ENCODE peak calls at places on chromosomes 6 and 20, in nine cellular contexts. D is adipocyte; R is posterior cingulate gyrus; Q is NCI-H1694 treated with DMSO at 0.1 percent for 48 hours; O is mucosa of descending colon; Y is spleen; S is breast epithelium; J is stimulated activated CD4-positive, alpha-beta T cell treated with anti-CD3 and anti-CD28 coated beads, Interleukin-4, amount 100 ng/mL, for 24 hours; N is omental fat pad. U is an unnamed sample.

GRCh38 chr6:24274441-24275083 is 83.3 kb downstream of the DCDC2 start:
- DNase-seq in D (peak; percentile 76), R (no peak), Q (peak; percentile 14), O (no peak), Y (no peak), S (no peak), J (no peak), N (no peak), U (peak; percentile 9)

GRCh38 chr6:112183271-112183671 is 71.1 kb downstream of the LAMA4 start:
- DNase-seq in D (peak; percentile 43), R (no peak), Q (no peak), O (no peak), Y (no peak), S (no peak), J (no peak), N (no peak), U (peak; percentile 46)

GRCh38 chr6:69398311-69398710 is 398.5 kb downstream of the LMBRD1 start:
- DNase-seq in D (no peak), R (no peak), Q (no peak), O (no peak), Y (no peak), S (no peak), J (no peak), N (no peak), U (no peak)

GRCh38 chr6:30814137-30815084 is 69.9 kb upstream of the DDR1 start:
- DNase-seq in D (peak; percentile 67), R (no peak), Q (no peak), O (no peak), Y (peak; percentile 82), S (no peak), J (peak; percentile 83), N (peak; percentile 46), U (peak; percentile 86)

GRCh38 chr6:162621246-162621645 is 106.3 kb downstream of the PRKN start:
- DNase-seq in D (no peak), R (no peak), Q (no peak), O (no peak), Y (no peak), S (no peak), J (no peak), N (no peak), U (no peak)

GRCh38 chr6:168525114-168525513 is 84.1 kb downstream of the SMOC2 start:
- DNase-seq in D (no peak), R (no peak), Q (no peak), O (no peak), Y (peak; percentile 59), S (no peak), J (no peak), N (no peak), U (no peak)

GRCh38 chr6:159594106-159594749 is 98.8 kb downstream of the SOD2 start:
- DNase-seq in D (peak; percentile 30), R (no peak), Q (no peak), O (no peak), Y (no peak), S (no peak), J (no peak), N (no peak), U (peak; percentile 73)

GRCh38 chr20:23298155-23298554 is 52.4 kb upstream of the NXT1 start:
- DNase-seq in D (no peak), R (no peak), Q (no peak), O (no peak), Y (no peak), S (no peak), J (no peak), N (no peak), U (peak; percentile 1)

GRCh38 chr6:13462380-13463326 is 24.7 kb downstream of the GFOD1 start:
- DNase-seq in D (peak; percentile 47), R (no peak), Q (no peak), O (no peak), Y (no peak), S (no peak), J (no peak), N (no peak), U (no peak)

GRCh38 chr6:31004285-31004684 is 6.0 kb upstream of the MUC22 start:
- DNase-seq in D (no peak), R (no peak), Q (no peak), O (no peak), Y (no peak), S (no peak), J (peak; percentile 6), N (no peak), U (no peak)

GRCh38 chr20:1998715-1999114 is 4.9 kb upstream of the PDYN start:
- DNase-seq in D (no peak), R (no peak), Q (no peak), O (no peak), Y (no peak), S (no peak), J (no peak), N (no peak), U (no peak)

GRCh38 chr20:40016884-40017283 is 672.2 kb downstream of the MAFB start:
- DNase-seq in D (no peak), R (no peak), Q (no peak), O (no peak), Y (no peak), S (no peak), J (no peak), N (no peak), U (no peak)

GRCh38 chr6:2244261-2245102 is 923 bp downstream of the GMDS start:
- DNase-seq in D (no peak), R (no peak), Q (no peak), O (no peak), Y (no peak), S (no peak), J (no peak), N (no peak), U (no peak)

GRCh38 chr20:47748851-47749250 is 36.4 kb downstream of the SULF2 start:
- DNase-seq in D (no peak), R (no peak), Q (no peak), O (no peak), Y (no peak), S (no peak), J (no peak), N (no peak), U (no peak)

GRCh38 chr6:6680524-6680923 is 92.0 kb downstream of the LY86 start:
- DNase-seq in D (peak; percentile 53), R (no peak), Q (peak; percentile 36), O (no peak), Y (no peak), S (no peak), J (no peak), N (no peak), U (no peak)

GRCh38 chr6:149566372-149567193 is at the start of gene GINM1:
- DNase-seq in D (peak; percentile 70), R (peak; percentile 89), Q (no peak), O (peak; percentile 75), Y (peak; percentile 91), S (peak; percentile 63), J (peak; percentile 56), N (peak; percentile 34), U (peak; percentile 48)

GRCh38 chr20:62205618-62206387 is 14.3 kb downstream of the HRH3 start:
- DNase-seq in D (no peak), R (peak; percentile 76), Q (no peak), O (peak; percentile 15), Y (peak; percentile 72), S (no peak), J (no peak), N (no peak), U (no peak)

GRCh38 chr6:45541934-45542333 is 164.2 kb upstream of the SUPT3H start:
- DNase-seq in D (no peak), R (no peak), Q (no peak), O (no peak), Y (no peak), S (no peak), J (no peak), N (no peak), U (no peak)

GRCh38 chr20:17507032-17507431 is 24.1 kb downstream of the BFSP1 start:
- DNase-seq in D (no peak), R (no peak), Q (no peak), O (no peak), Y (no peak), S (no peak), J (no peak), N (no peak), U (no peak)

GRCh38 chr20:49608752-49609670 is 41.1 kb upstream of the PTGIS start:
- DNase-seq in D (peak; percentile 82), R (peak; percentile 92), Q (peak; percentile 46), O (peak; percentile 76), Y (peak; percentile 93), S (peak; percentile 79), J (peak; percentile 80), N (no peak), U (peak; percentile 59)

GRCh38 chr6:73391735-73392134 is 2.9 kb upstream of the DDX43 start:
- DNase-seq in D (no peak), R (no peak), Q (no peak), O (no peak), Y (no peak), S (no peak), J (no peak), N (no peak), U (no peak)

GRCh38 chr6:79762370-79762769 is 131.2 kb downstream of the SH3BGRL2 start:
- DNase-seq in D (peak; percentile 36), R (no peak), Q (no peak), O (no peak), Y (no peak), S (no peak), J (no peak), N (no peak), U (peak; percentile 19)

GRCh38 chr20:33992145-33992922 is 1.4 kb upstream of the RALY start:
- DNase-seq in D (peak; percentile 50), R (no peak), Q (no peak), O (no peak), Y (no peak), S (no peak), J (no peak), N (no peak), U (no peak)

GRCh38 chr6:111846511-111847409 is 26.5 kb downstream of the FYN start:
- DNase-seq in D (no peak), R (no peak), Q (peak; percentile 3), O (no peak), Y (no peak), S (no peak), J (peak; percentile 61), N (no peak), U (peak; percentile 35)

GRCh38 chr20:50870572-50871161 is 60.6 kb downstream of the ADNP start:
- DNase-seq in D (peak; percentile 14), R (no peak), Q (no peak), O (no peak), Y (peak; percentile 45), S (no peak), J (no peak), N (no peak), U (peak; percentile 61)

GRCh38 chr20:25584905-25585704 is at the start of gene NINL:
- DNase-seq in D (peak; percentile 83), R (peak; percentile 63), Q (peak; percentile 1), O (peak; percentile 75), Y (peak; percentile 80), S (no peak), J (peak; percentile 31), N (no peak), U (peak; percentile 68)

GRCh38 chr6:131949909-131950766 is 1.0 kb downstream of the CCN2 start:
- DNase-seq in D (peak; percentile 90), R (peak; percentile 85), Q (no peak), O (peak; percentile 88), Y (peak; percentile 83), S (peak; percentile 71), J (no peak), N (no peak), U (peak; percentile 89)

GRCh38 chr20:3580412-3580811 is 82.8 kb downstream of the GFRA4 start:
- DNase-seq in D (no peak), R (no peak), Q (no peak), O (no peak), Y (no peak), S (no peak), J (no peak), N (no peak), U (no peak)